ENCODE peak calls at places on chromosomes 5 and 9, in ten cellular contexts. K is ACHN; H is activated CD4-positive, alpha-beta memory T cell treated with anti-CD3 and anti-CD28 coated beads, Interleukin-2, amount 10 ng/mL, durations not matched to agents 7 days and 5 days; D is Calu3; U is AG20443; S is KBM-7; N is CD8-positive, alpha-beta T cell; E is kidney epithelial cell; W is activated gamma-delta T cell treated with anti-CD3 and anti-CD28 coated beads, Interleukin-2, amount 50 U/mL, for 16 hours; L is activated CD4-positive, alpha-beta T cell treated with anti-CD3 and anti-CD28 coated beads, Interleukin-2, amount 50 U/mL, for 24 hours. Z is an unnamed sample.

GRCh38 chr9:93184439-93185221 is 691 bp downstream of the WNK2 start:
- DNase-seq in K (no peak), H (no peak), D (peak; percentile 34), U (peak; percentile 51), S (peak; percentile 9), N (no peak), E (no peak), W (no peak), L (no peak), Z (no peak)

GRCh38 chr5:17413691-17414090 is 84.3 kb upstream of the TAF11L2 start:
- DNase-seq in K (no peak), H (no peak), D (no peak), U (no peak), S (no peak), N (no peak), E (no peak), W (no peak), L (no peak), Z (no peak)

GRCh38 chr5:89601880-89602279 is 718.9 kb upstream of the MEF2C start:
- DNase-seq in K (no peak), H (no peak), D (no peak), U (no peak), S (no peak), N (no peak), E (no peak), W (no peak), L (no peak), Z (no peak)

GRCh38 chr9:120985759-120986353 is 59.3 kb upstream of the TRAF1 start:
- DNase-seq in K (peak; percentile 58), H (no peak), D (peak; percentile 16), U (peak; percentile 51), S (peak; percentile 52), N (no peak), E (peak; percentile 41), W (no peak), L (no peak), Z (peak; percentile 42)

GRCh38 chr9:91770229-91770628 is 179.8 kb downstream of the ROR2 start:
- DNase-seq in K (no peak), H (no peak), D (no peak), U (no peak), S (no peak), N (no peak), E (no peak), W (no peak), L (no peak), Z (no peak)

GRCh38 chr5:98999631-99000030 is 70.8 kb upstream of the CHD1 start:
- DNase-seq in K (no peak), H (no peak), D (no peak), U (no peak), S (no peak), N (no peak), E (no peak), W (no peak), L (no peak), Z (no peak)

GRCh38 chr5:122723606-122724352 is 51.1 kb upstream of the SNX2 start:
- DNase-seq in K (no peak), H (no peak), D (no peak), U (peak; percentile 78), S (no peak), N (no peak), E (no peak), W (no peak), L (no peak), Z (peak; percentile 72)

GRCh38 chr5:180172447-180173197 is 36.4 kb downstream of the RASGEF1C start:
- DNase-seq in K (no peak), H (no peak), D (peak; percentile 33), U (no peak), S (no peak), N (no peak), E (no peak), W (no peak), L (no peak), Z (no peak)

GRCh38 chr5:143781993-143782520 is 29.9 kb upstream of the HMHB1 start:
- DNase-seq in K (no peak), H (no peak), D (no peak), U (no peak), S (peak; percentile 37), N (no peak), E (no peak), W (no peak), L (no peak), Z (no peak)

GRCh38 chr5:43573058-43573457 is 16.2 kb upstream of the PAIP1 start:
- DNase-seq in K (no peak), H (no peak), D (no peak), U (peak; percentile 21), S (no peak), N (no peak), E (no peak), W (no peak), L (no peak), Z (no peak)

GRCh38 chr9:137295313-137296213 is 6.5 kb downstream of the NRARP start:
- DNase-seq in K (peak; percentile 30), H (peak; percentile 51), D (peak; percentile 71), U (peak; percentile 90), S (peak; percentile 58), N (peak; percentile 22), E (no peak), W (peak; percentile 25), L (peak; percentile 40), Z (no peak)

GRCh38 chr9:89622933-89623861 is 18.4 kb downstream of the GADD45G start:
- DNase-seq in K (no peak), H (no peak), D (no peak), U (no peak), S (no peak), N (no peak), E (no peak), W (no peak), L (no peak), Z (no peak)

Z was measured in H4.